ENCODE peak calls at places on chromosomes 4 and X, in six cellular contexts. One of them, this sample, is unnamed. For H3K36me3, the result is how much of the 10 kb centered on the place peaks cover.

GRCh38 chr4:26157541-26157940 is 163.3 kb upstream of the RBPJ start:
- DNase-seq in iPS DF 6.9: no peak
- DNase-seq in WERI-Rb-1: no peak
- DNase-seq in suprapubic skin: no peak
- DNase-seq in osteoblast: no peak
- DNase-seq in heart right ventricle: no peak
- DNase-seq in this sample: no peak

GRCh38 chrX:139290310-139290709 is 240.2 kb upstream of the F9 start:
- DNase-seq in iPS DF 6.9: no peak
- DNase-seq in heart right ventricle: no peak
- DNase-seq in osteoblast: no peak
- DNase-seq in WERI-Rb-1: no peak
- DNase-seq in suprapubic skin: no peak
- DNase-seq in this sample: no peak

GRCh38 chr4:176800891-176801534 is 8.3 kb upstream of the VEGFC start:
- DNase-seq in osteoblast: peak
- DNase-seq in iPS DF 6.9: no peak
- DNase-seq in suprapubic skin: no peak
- DNase-seq in WERI-Rb-1: no peak
- DNase-seq in heart right ventricle: no peak
- DNase-seq in this sample: no peak

GRCh38 chrX:14673764-14674163 is 144.4 kb downstream of the GLRA2 start:
- DNase-seq in suprapubic skin: no peak
- DNase-seq in iPS DF 6.9: no peak
- DNase-seq in WERI-Rb-1: no peak
- DNase-seq in osteoblast: peak
- DNase-seq in heart right ventricle: no peak
- DNase-seq in this sample: no peak

GRCh38 chrX:118545510-118545909 is 49.9 kb downstream of the DOCK11 start:
- DNase-seq in heart right ventricle: no peak
- DNase-seq in osteoblast: no peak
- DNase-seq in suprapubic skin: no peak
- DNase-seq in iPS DF 6.9: no peak
- DNase-seq in WERI-Rb-1: no peak
- DNase-seq in this sample: no peak

GRCh38 chrX:10833299-10834169 is 213.1 kb upstream of the MID1 start:
- DNase-seq in heart right ventricle: peak
- DNase-seq in suprapubic skin: peak
- DNase-seq in iPS DF 6.9: peak
- DNase-seq in osteoblast: no peak
- DNase-seq in WERI-Rb-1: peak
- DNase-seq in this sample: no peak

GRCh38 chrX:153460826-153461225 is 9.6 kb downstream of the HAUS7 start:
- DNase-seq in suprapubic skin: no peak
- DNase-seq in heart right ventricle: peak
- DNase-seq in iPS DF 6.9: no peak
- DNase-seq in WERI-Rb-1: peak
- DNase-seq in osteoblast: peak
- DNase-seq in this sample: no peak

GRCh38 chr4:151206241-151207005 is 70.5 kb upstream of the PRSS48 start:
- DNase-seq in WERI-Rb-1: no peak
- DNase-seq in suprapubic skin: no peak
- DNase-seq in heart right ventricle: no peak
- DNase-seq in iPS DF 6.9: no peak
- DNase-seq in osteoblast: no peak
- DNase-seq in this sample: no peak

GRCh38 chr4:93384897-93385296 is 443.7 kb upstream of the ATOH1 start:
- DNase-seq in iPS DF 6.9: no peak
- DNase-seq in heart right ventricle: no peak
- DNase-seq in suprapubic skin: no peak
- DNase-seq in WERI-Rb-1: no peak
- DNase-seq in osteoblast: no peak
- DNase-seq in this sample: no peak

GRCh38 chr4:75142377-75142776 is 209.5 kb downstream of the PARM1 start:
- DNase-seq in suprapubic skin: no peak
- DNase-seq in iPS DF 6.9: no peak
- DNase-seq in WERI-Rb-1: no peak
- DNase-seq in osteoblast: peak
- DNase-seq in heart right ventricle: no peak
- DNase-seq in this sample: no peak

GRCh38 chr4:13529130-13529919 is 15.0 kb downstream of the NKX3-2 start:
- DNase-seq in suprapubic skin: no peak
- DNase-seq in osteoblast: no peak
- DNase-seq in heart right ventricle: no peak
- DNase-seq in WERI-Rb-1: no peak
- DNase-seq in iPS DF 6.9: no peak
- DNase-seq in this sample: no peak

GRCh38 chrX:1507511-1508463 is 29.2 kb downstream of the P2RY8 start:
- DNase-seq in heart right ventricle: no peak
- DNase-seq in WERI-Rb-1: no peak
- DNase-seq in osteoblast: peak
- DNase-seq in suprapubic skin: peak
- DNase-seq in iPS DF 6.9: no peak
- DNase-seq in this sample: no peak

GRCh38 chr4:119498520-119498919 is 130.1 kb downstream of the PDE5A start:
- DNase-seq in heart right ventricle: peak
- DNase-seq in osteoblast: no peak
- DNase-seq in suprapubic skin: no peak
- DNase-seq in iPS DF 6.9: no peak
- DNase-seq in WERI-Rb-1: no peak
- DNase-seq in this sample: no peak

GRCh38 chrX:119190736-119191282 is 45.3 kb upstream of the PGRMC1 start:
- DNase-seq in iPS DF 6.9: no peak
- DNase-seq in WERI-Rb-1: no peak
- DNase-seq in osteoblast: no peak
- DNase-seq in heart right ventricle: peak
- DNase-seq in suprapubic skin: no peak
- DNase-seq in this sample: no peak

GRCh38 chrX:84318661-84319060 is 130.7 kb upstream of the RPS6KA6 start:
- DNase-seq in iPS DF 6.9: no peak
- DNase-seq in heart right ventricle: no peak
- DNase-seq in suprapubic skin: no peak
- DNase-seq in osteoblast: no peak
- DNase-seq in WERI-Rb-1: no peak
- DNase-seq in this sample: no peak

GRCh38 chr4:126986828-126987227 is 645.9 kb upstream of the INTU start:
- DNase-seq in osteoblast: peak
- DNase-seq in iPS DF 6.9: no peak
- DNase-seq in suprapubic skin: no peak
- DNase-seq in heart right ventricle: no peak
- DNase-seq in WERI-Rb-1: no peak
- DNase-seq in this sample: no peak

GRCh38 chr4:7607156-7607910 is 172.6 kb upstream of the PSAPL1 start:
- DNase-seq in suprapubic skin: no peak
- DNase-seq in osteoblast: peak
- DNase-seq in iPS DF 6.9: no peak
- DNase-seq in heart right ventricle: no peak
- DNase-seq in WERI-Rb-1: no peak
- DNase-seq in this sample: no peak

GRCh38 chr4:115234405-115235093 is 121.1 kb upstream of the NDST4 start:
- DNase-seq in suprapubic skin: no peak
- DNase-seq in heart right ventricle: no peak
- DNase-seq in osteoblast: no peak
- DNase-seq in iPS DF 6.9: no peak
- DNase-seq in WERI-Rb-1: peak
- DNase-seq in this sample: no peak

GRCh38 chr4:1055721-1056590 is 44.5 kb downstream of the FGFRL1 start:
- DNase-seq in osteoblast: no peak
- DNase-seq in iPS DF 6.9: no peak
- DNase-seq in suprapubic skin: peak
- DNase-seq in heart right ventricle: no peak
- DNase-seq in WERI-Rb-1: peak
- DNase-seq in this sample: no peak

GRCh38 chr4:54498661-54499111 is 159.1 kb upstream of the KIT start:
- DNase-seq in osteoblast: peak
- DNase-seq in WERI-Rb-1: no peak
- DNase-seq in suprapubic skin: no peak
- DNase-seq in iPS DF 6.9: no peak
- DNase-seq in heart right ventricle: no peak
- DNase-seq in this sample: no peak

GRCh38 chr4:159508917-159509500 is 406.1 kb downstream of the RAPGEF2 start:
- DNase-seq in heart right ventricle: no peak
- DNase-seq in WERI-Rb-1: no peak
- DNase-seq in osteoblast: peak
- DNase-seq in iPS DF 6.9: no peak
- DNase-seq in suprapubic skin: no peak
- DNase-seq in this sample: no peak

GRCh38 chrX:20046864-20047263 is 56.0 kb upstream of the BCLAF3 start:
- DNase-seq in heart right ventricle: no peak
- DNase-seq in WERI-Rb-1: peak
- DNase-seq in suprapubic skin: no peak
- DNase-seq in osteoblast: no peak
- DNase-seq in iPS DF 6.9: no peak
- DNase-seq in this sample: no peak

GRCh38 chrX:1420371-1420770 is 28.5 kb upstream of the SLC25A6 start:
- DNase-seq in WERI-Rb-1: no peak
- DNase-seq in iPS DF 6.9: no peak
- DNase-seq in suprapubic skin: peak
- DNase-seq in heart right ventricle: no peak
- DNase-seq in osteoblast: no peak
- DNase-seq in this sample: no peak

GRCh38 chr4:21512351-21512750 is 436.2 kb downstream of the KCNIP4 start:
- DNase-seq in heart right ventricle: no peak
- DNase-seq in iPS DF 6.9: peak
- DNase-seq in osteoblast: no peak
- DNase-seq in WERI-Rb-1: peak
- DNase-seq in suprapubic skin: no peak
- DNase-seq in this sample: no peak

GRCh38 chr4:168453146-168453545 is 27.1 kb downstream of the DDX60L start:
- DNase-seq in osteoblast: no peak
- DNase-seq in heart right ventricle: no peak
- DNase-seq in suprapubic skin: no peak
- DNase-seq in iPS DF 6.9: no peak
- DNase-seq in WERI-Rb-1: no peak
- DNase-seq in this sample: no peak

GRCh38 chrX:72245461-72246089 is 6.7 kb upstream of the ERCC6L start:
- DNase-seq in iPS DF 6.9: no peak
- DNase-seq in osteoblast: peak
- DNase-seq in suprapubic skin: no peak
- DNase-seq in heart right ventricle: peak
- DNase-seq in WERI-Rb-1: peak
- DNase-seq in this sample: no peak

GRCh38 chr4:125682730-125683129 is 368.0 kb downstream of the FAT4 start:
- DNase-seq in suprapubic skin: no peak
- DNase-seq in osteoblast: no peak
- DNase-seq in iPS DF 6.9: no peak
- DNase-seq in WERI-Rb-1: no peak
- DNase-seq in heart right ventricle: no peak
- DNase-seq in this sample: no peak

GRCh38 chr4:3209551-3210325 is 39.2 kb upstream of the MSANTD1 start:
- DNase-seq in WERI-Rb-1: no peak
- DNase-seq in heart right ventricle: no peak
- DNase-seq in osteoblast: peak
- DNase-seq in suprapubic skin: peak
- DNase-seq in iPS DF 6.9: no peak
- DNase-seq in this sample: no peak

GRCh38 chr4:3206439-3207100 is 42.4 kb upstream of the MSANTD1 start:
- DNase-seq in osteoblast: no peak
- DNase-seq in WERI-Rb-1: no peak
- DNase-seq in suprapubic skin: no peak
- DNase-seq in iPS DF 6.9: no peak
- DNase-seq in heart right ventricle: no peak
- DNase-seq in this sample: no peak

GRCh38 chr4:3208826-3209225 is 40.1 kb upstream of the MSANTD1 start:
- DNase-seq in WERI-Rb-1: no peak
- DNase-seq in osteoblast: no peak
- DNase-seq in suprapubic skin: no peak
- DNase-seq in iPS DF 6.9: no peak
- DNase-seq in heart right ventricle: no peak
- DNase-seq in this sample: no peak

GRCh38 chr4:3205995-3206394 is 43.0 kb upstream of the MSANTD1 start:
- DNase-seq in WERI-Rb-1: no peak
- DNase-seq in heart right ventricle: no peak
- DNase-seq in iPS DF 6.9: no peak
- DNase-seq in osteoblast: no peak
- DNase-seq in suprapubic skin: no peak
- DNase-seq in this sample: no peak

GRCh38 chr4:3207531-3208037 is 41.4 kb upstream of the MSANTD1 start:
- DNase-seq in WERI-Rb-1: no peak
- DNase-seq in osteoblast: peak
- DNase-seq in suprapubic skin: no peak
- DNase-seq in heart right ventricle: no peak
- DNase-seq in iPS DF 6.9: no peak
- DNase-seq in this sample: no peak
- H3K36me3 ChIP-seq in WERI-Rb-1: half or more
- H3K36me3 ChIP-seq in osteoblast: under half
- H3K36me3 ChIP-seq in suprapubic skin: half or more
- H3K36me3 ChIP-seq in heart right ventricle: half or more
- H3K36me3 ChIP-seq in iPS DF 6.9: under half
- H3K36me3 ChIP-seq in this sample: under half

GRCh38 chr4:47386592-47387235 is 76.8 kb downstream of the COMMD8 start:
- DNase-seq in heart right ventricle: no peak
- DNase-seq in osteoblast: no peak
- DNase-seq in suprapubic skin: no peak
- DNase-seq in iPS DF 6.9: no peak
- DNase-seq in WERI-Rb-1: no peak
- DNase-seq in this sample: no peak
- H3K36me3 ChIP-seq in heart right ventricle: under half
- H3K36me3 ChIP-seq in osteoblast: under half
- H3K36me3 ChIP-seq in suprapubic skin: under half
- H3K36me3 ChIP-seq in iPS DF 6.9: under half
- H3K36me3 ChIP-seq in WERI-Rb-1: under half
- H3K36me3 ChIP-seq in this sample: under half

GRCh38 chr4:2489081-2489805 is 20.3 kb downstream of the RNF4 start:
- DNase-seq in osteoblast: peak
- DNase-seq in WERI-Rb-1: no peak
- DNase-seq in heart right ventricle: no peak
- DNase-seq in suprapubic skin: no peak
- DNase-seq in iPS DF 6.9: no peak
- DNase-seq in this sample: no peak

GRCh38 chr4:2494992-2495391 is 26.1 kb downstream of the RNF4 start:
- DNase-seq in iPS DF 6.9: no peak
- DNase-seq in WERI-Rb-1: no peak
- DNase-seq in suprapubic skin: no peak
- DNase-seq in osteoblast: peak
- DNase-seq in heart right ventricle: peak
- DNase-seq in this sample: no peak

GRCh38 chr4:2497324-2497723 is 28.4 kb downstream of the RNF4 start:
- DNase-seq in iPS DF 6.9: no peak
- DNase-seq in WERI-Rb-1: no peak
- DNase-seq in heart right ventricle: no peak
- DNase-seq in osteoblast: peak
- DNase-seq in suprapubic skin: no peak
- DNase-seq in this sample: no peak

GRCh38 chr4:2489841-2490552 is 21.1 kb downstream of the RNF4 start:
- DNase-seq in suprapubic skin: no peak
- DNase-seq in heart right ventricle: no peak
- DNase-seq in osteoblast: peak
- DNase-seq in iPS DF 6.9: no peak
- DNase-seq in WERI-Rb-1: no peak
- DNase-seq in this sample: no peak

GRCh38 chr4:2492970-2493369 is 24.1 kb downstream of the RNF4 start:
- DNase-seq in iPS DF 6.9: no peak
- DNase-seq in suprapubic skin: no peak
- DNase-seq in heart right ventricle: no peak
- DNase-seq in WERI-Rb-1: no peak
- DNase-seq in osteoblast: no peak
- DNase-seq in this sample: no peak
- H3K36me3 ChIP-seq in iPS DF 6.9: under half
- H3K36me3 ChIP-seq in suprapubic skin: half or more
- H3K36me3 ChIP-seq in heart right ventricle: half or more
- H3K36me3 ChIP-seq in WERI-Rb-1: half or more
- H3K36me3 ChIP-seq in osteoblast: half or more
- H3K36me3 ChIP-seq in this sample: under half

GRCh38 chr4:88037447-88037846 is 30.0 kb downstream of the PKD2 start:
- DNase-seq in heart right ventricle: no peak
- DNase-seq in osteoblast: no peak
- DNase-seq in suprapubic skin: no peak
- DNase-seq in WERI-Rb-1: no peak
- DNase-seq in iPS DF 6.9: no peak
- DNase-seq in this sample: no peak
- H3K36me3 ChIP-seq in heart right ventricle: half or more
- H3K36me3 ChIP-seq in osteoblast: half or more
- H3K36me3 ChIP-seq in suprapubic skin: half or more
- H3K36me3 ChIP-seq in WERI-Rb-1: half or more
- H3K36me3 ChIP-seq in iPS DF 6.9: under half
- H3K36me3 ChIP-seq in this sample: half or more